ENCODE peak calls at places on chromosome 4, in nine cellular contexts. Y is lung, O is endothelial cell, H is foreskin fibroblast, J is fibroblast of mammary gland, M is Calu3, S is Panc1, B is GM12864, I is lower lobe of right lung. D is an unnamed sample.

GRCh38 chr4:1246111-1246881 is 2.6 kb downstream of the CTBP1 start:
- DNase-seq in S (no peak), B (no peak), I (peak), J (no peak), M (peak), H (no peak), Y (peak), O (no peak), D (peak)

GRCh38 chr4:95402299-95402698 is 146.5 kb downstream of the UNC5C start:
- DNase-seq in O (no peak), J (no peak), S (no peak), Y (no peak), B (no peak), H (no peak), I (no peak), M (no peak), D (no peak)

GRCh38 chr4:98446499-98447375 is 185.6 kb downstream of the RAP1GDS1 start:
- DNase-seq in B (peak), J (peak), O (no peak), S (no peak), Y (no peak), I (peak), H (peak), M (no peak), D (peak)

GRCh38 chr4:94613248-94613647 is 144.5 kb upstream of the BMPR1B start:
- DNase-seq in S (no peak), I (no peak), O (no peak), H (no peak), M (no peak), B (no peak), J (no peak), Y (no peak), D (no peak)

GRCh38 chr4:169823685-169824084 is 65.9 kb upstream of the HPF1 start:
- DNase-seq in B (no peak), J (peak), S (no peak), H (peak), Y (no peak), M (peak), I (no peak), O (peak), D (peak)

GRCh38 chr4:25842229-25842840 is 20.5 kb downstream of the SEL1L3 start:
- DNase-seq in M (no peak), I (no peak), S (no peak), H (no peak), O (no peak), Y (no peak), B (no peak), J (no peak), D (peak)

GRCh38 chr4:125266901-125267601 is 47.7 kb upstream of the FAT4 start:
- DNase-seq in O (no peak), M (no peak), J (peak), Y (no peak), I (no peak), S (no peak), H (peak), B (no peak), D (no peak)

GRCh38 chr4:72446353-72447055 is 122.5 kb downstream of the ADAMTS3 start:
- DNase-seq in M (no peak), O (no peak), B (no peak), J (peak), Y (no peak), H (no peak), I (no peak), S (no peak), D (no peak)

GRCh38 chr4:138475116-138475515 is 233.0 kb upstream of the SLC7A11 start:
- DNase-seq in H (no peak), Y (no peak), O (no peak), I (no peak), M (no peak), B (no peak), S (no peak), J (no peak), D (no peak)

GRCh38 chr4:184768296-184768695 is 34.4 kb upstream of the CENPU start:
- DNase-seq in I (no peak), B (no peak), M (no peak), O (no peak), Y (no peak), H (no peak), J (peak), S (no peak), D (no peak)

GRCh38 chr4:1200425-1201035 is 28.1 kb upstream of the SPON2 start:
- DNase-seq in J (peak), I (peak), B (no peak), Y (no peak), M (no peak), S (no peak), O (no peak), H (peak), D (no peak)

GRCh38 chr4:77104405-77105292 is 28.9 kb upstream of the CCNI start:
- DNase-seq in S (no peak), Y (peak), I (peak), H (no peak), O (no peak), J (peak), B (no peak), M (peak), D (no peak)

GRCh38 chr4:5142726-5143125 is 91.4 kb downstream of the STK32B start:
- DNase-seq in M (no peak), Y (peak), O (peak), I (no peak), H (no peak), J (peak), S (no peak), B (no peak), D (no peak)

GRCh38 chr4:189533603-189534002 is 407.1 kb upstream of the FRG1 start:
- DNase-seq in H (no peak), O (no peak), B (no peak), M (no peak), J (no peak), S (no peak), Y (no peak), I (no peak), D (no peak)

GRCh38 chr4:72909461-72909860 is 160.1 kb downstream of the COX18 start:
- DNase-seq in M (peak), O (peak), B (no peak), H (no peak), Y (no peak), J (no peak), I (no peak), S (no peak), D (no peak)

GRCh38 chr4:30181512-30181911 is 538.7 kb upstream of the PCDH7 start:
- DNase-seq in S (no peak), Y (no peak), H (no peak), O (no peak), I (no peak), B (no peak), M (no peak), J (no peak), D (no peak)

GRCh38 chr4:30181918-30182317 is 538.3 kb upstream of the PCDH7 start:
- DNase-seq in I (no peak), B (no peak), S (no peak), H (no peak), O (no peak), J (no peak), M (no peak), Y (no peak), D (no peak)

DNA sequence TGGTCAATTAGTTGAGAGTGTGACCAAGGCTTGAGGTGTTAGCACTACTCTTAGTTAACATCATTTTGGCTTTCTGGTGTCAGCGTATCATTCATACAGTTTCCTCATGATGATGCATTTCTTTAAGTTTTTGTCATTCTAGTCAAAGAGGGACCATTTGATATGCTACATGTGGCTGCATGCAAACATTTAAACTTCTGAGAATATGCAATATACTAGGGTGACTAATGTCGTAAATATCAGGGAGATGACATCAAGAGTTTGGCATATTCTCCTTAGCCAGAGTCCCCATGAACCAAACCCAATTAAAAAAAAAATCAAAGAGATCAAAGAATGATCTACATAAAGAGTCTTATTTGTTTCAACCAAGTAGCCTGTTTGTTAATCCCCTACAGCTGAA is 537.4 kb upstream of the PCDH7 start:
- DNase-seq in I (no peak), H (no peak), Y (no peak), O (no peak), B (no peak), M (no peak), S (no peak), J (no peak), D (no peak)
- TF ChIP-seq CTCF in I (no peak), H (no peak), Y (no peak), O (no peak), B (no peak), M (no peak), S (no peak), J (no peak), D (no peak)

GRCh38 chr4:133145758-133146157 is 3.3 kb upstream of the PCDH10 start:
- DNase-seq in I (no peak), J (no peak), Y (no peak), S (no peak), B (no peak), M (no peak), H (no peak), O (no peak), D (no peak)
- TF ChIP-seq CTCF in I (no peak), J (no peak), Y (no peak), S (no peak), B (no peak), M (no peak), H (no peak), O (no peak), D (no peak)

GRCh38 chr4:162957521-162958143 is 209.1 kb downstream of the NAF1 start:
- DNase-seq in H (no peak), I (no peak), S (no peak), M (no peak), B (no peak), O (no peak), Y (no peak), J (no peak), D (no peak)

GRCh38 chr4:162954976-162955375 is 211.7 kb downstream of the NAF1 start:
- DNase-seq in Y (no peak), O (no peak), S (no peak), M (no peak), B (no peak), I (no peak), J (no peak), H (no peak), D (no peak)

GRCh38 chr4:162959056-162959455 is 207.6 kb downstream of the NAF1 start:
- DNase-seq in I (no peak), Y (no peak), O (no peak), J (no peak), H (no peak), B (no peak), S (no peak), M (peak), D (peak)
- TF ChIP-seq CTCF in I (no peak), Y (no peak), O (no peak), J (no peak), H (no peak), B (peak), S (no peak), M (no peak), D (peak)

GRCh38 chr4:15162465-15163283 is 160.4 kb downstream of the CPEB2 start:
- DNase-seq in H (no peak), S (no peak), O (no peak), Y (no peak), J (peak), I (no peak), B (no peak), M (no peak), D (peak)
- TF ChIP-seq CTCF in H (peak), S (peak), O (no peak), Y (peak), J (peak), I (peak), B (peak), M (no peak), D (peak)

DNA sequence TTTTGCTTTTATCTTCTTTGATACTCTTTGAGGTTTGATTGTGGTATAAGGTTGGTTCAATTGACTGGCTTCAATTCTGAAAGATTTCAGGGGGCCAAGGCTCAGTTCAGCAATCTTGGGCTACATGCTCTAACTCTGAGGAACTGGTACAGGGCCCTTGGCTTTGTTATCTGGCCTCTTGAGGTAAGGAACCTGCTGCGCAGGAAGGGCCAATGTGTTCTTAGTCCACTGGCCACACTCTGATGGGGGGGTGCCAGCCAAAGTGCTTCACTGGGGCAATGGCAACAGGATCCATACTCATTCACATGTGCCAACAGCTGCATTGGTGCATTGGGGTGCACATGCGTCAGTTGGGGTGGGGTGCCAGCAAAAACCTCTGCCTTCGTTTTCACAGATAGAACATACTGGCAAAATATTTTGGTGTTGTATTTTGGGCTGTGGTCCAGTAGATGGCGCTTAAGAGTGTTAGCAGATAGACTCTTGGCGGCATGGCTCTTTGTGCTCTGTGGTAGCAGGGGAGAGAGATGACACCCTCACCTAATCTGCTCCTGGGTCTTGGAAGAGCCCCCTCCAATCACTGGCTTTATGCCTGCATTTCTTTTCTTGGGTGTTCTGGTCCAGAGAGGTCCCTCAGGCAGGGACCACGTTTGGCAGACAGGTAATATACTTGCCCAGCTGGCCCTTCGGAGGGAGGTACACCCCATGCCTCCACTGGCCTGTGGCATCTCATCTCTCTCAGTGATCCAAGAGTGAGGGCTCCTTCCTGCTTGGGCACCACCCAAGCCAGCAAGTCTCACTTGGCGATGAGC is 42.9 kb downstream of the NDST3 start:
- DNase-seq in J (peak), O (peak), H (no peak), S (no peak), Y (no peak), M (no peak), B (peak), I (no peak), D (peak)
- TF ChIP-seq CTCF in J (peak), O (peak), H (peak), S (peak), Y (no peak), M (peak), B (peak), I (peak), D (peak)

GRCh38 chr4:90024519-90024918 is 102.7 kb upstream of the CCSER1 start:
- DNase-seq in J (no peak), B (no peak), M (no peak), O (no peak), I (no peak), S (no peak), H (no peak), Y (no peak), D (no peak)

GRCh38 chr4:90028460-90028859 is 98.7 kb upstream of the CCSER1 start:
- DNase-seq in M (no peak), H (no peak), S (no peak), J (no peak), I (no peak), Y (no peak), O (no peak), B (no peak), D (no peak)

GRCh38 chr4:90030202-90030601 is 97.0 kb upstream of the CCSER1 start:
- DNase-seq in H (no peak), Y (no peak), I (no peak), S (no peak), B (no peak), M (no peak), J (no peak), O (no peak), D (no peak)

GRCh38 chr4:90027565-90027964 is 99.6 kb upstream of the CCSER1 start:
- DNase-seq in J (no peak), H (no peak), O (no peak), B (no peak), I (no peak), Y (no peak), M (no peak), S (no peak), D (peak)

DNA sequence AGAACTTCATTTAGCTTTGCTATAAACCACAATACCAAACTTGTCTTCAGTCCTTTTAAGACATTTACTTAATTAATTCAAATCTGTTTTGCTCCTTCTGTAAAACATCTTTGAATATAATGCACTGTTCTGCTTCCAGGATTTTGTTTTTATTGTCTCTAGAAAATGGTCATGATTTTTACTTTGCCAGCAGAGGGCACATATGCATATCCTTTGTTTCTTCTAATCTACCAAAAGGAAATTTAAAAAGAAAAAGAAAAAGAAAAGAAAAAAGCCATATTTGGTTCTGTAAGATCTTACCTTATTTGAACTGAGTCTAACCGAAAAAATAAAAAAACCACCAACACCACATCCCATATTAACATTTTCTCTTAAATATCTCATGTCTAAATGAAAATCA is 101.9 kb upstream of the CCSER1 start:
- DNase-seq in Y (no peak), S (no peak), I (no peak), O (no peak), M (no peak), H (no peak), J (peak), B (no peak), D (peak)
- TF ChIP-seq CTCF in Y (no peak), S (peak), I (no peak), O (peak), M (no peak), H (no peak), J (peak), B (peak), D (no peak)